ENCODE peak calls at places on chromosomes 2 and 18, in nine cellular contexts. Z, S, T, G, U, B, M, A and H are unnamed samples.
A peak's percentile ranks its signal among the peaks of the same experiment; 100 is the strongest.

GRCh38 chr2:237859533-237860272 is at the start of gene RAMP1:
- ATAC-seq in Z (no peak), S (peak; percentile 35), T (peak; percentile 47), G (peak; percentile 27), U (peak; percentile 40), B (peak; percentile 46), M (peak; percentile 53), A (no peak), H (peak; percentile 47)

GRCh38 chr2:64267699-64268098 is 123.5 kb upstream of the PELI1 start:
- ATAC-seq in Z (no peak), S (no peak), T (no peak), G (no peak), U (no peak), B (peak; percentile 53), M (no peak), A (no peak), H (peak; percentile 34)

GRCh38 chr2:224400174-224400810 is 1.6 kb downstream of the FAM124B start:
- ATAC-seq in Z (no peak), S (no peak), T (no peak), G (no peak), U (no peak), B (no peak), M (no peak), A (no peak), H (no peak)

GRCh38 chr2:65278450-65279030 is 50.9 kb downstream of the ACTR2 start:
- ATAC-seq in Z (no peak), S (peak; percentile 58), T (peak; percentile 62), G (no peak), U (peak; percentile 27), B (peak; percentile 38), M (no peak), A (no peak), H (no peak)

GRCh38 chr2:47079515-47080412 is 75.3 kb downstream of the STPG4 start:
- ATAC-seq in Z (no peak), S (peak; percentile 17), T (peak; percentile 46), G (peak; percentile 17), U (peak; percentile 57), B (peak; percentile 13), M (no peak), A (no peak), H (peak; percentile 24)

GRCh38 chr18:76823166-76823539 is 796 bp downstream of the ZNF236 start:
- ATAC-seq in Z (no peak), S (no peak), T (no peak), G (no peak), U (no peak), B (peak; percentile 3), M (no peak), A (no peak), H (no peak)

GRCh38 chr18:13808294-13809024 is 15.5 kb upstream of the MC5R start:
- ATAC-seq in Z (no peak), S (no peak), T (no peak), G (peak; percentile 22), U (no peak), B (no peak), M (no peak), A (no peak), H (no peak)

GRCh38 chr2:64202206-64202864 is 58.1 kb upstream of the PELI1 start:
- ATAC-seq in Z (no peak), S (peak; percentile 79), T (peak; percentile 63), G (peak; percentile 87), U (peak; percentile 61), B (peak; percentile 24), M (no peak), A (no peak), H (peak; percentile 51)

GRCh38 chr2:23522726-23523410 is 137.9 kb downstream of the KLHL29 start:
- ATAC-seq in Z (no peak), S (no peak), T (no peak), G (no peak), U (no peak), B (no peak), M (no peak), A (no peak), H (no peak)
- H3K4me1 ChIP-seq in Z (peaks cover 3% of the 10 kb centered on the region), S (peaks cover 27% of the 10 kb centered on the region), T (no peaks in the 10 kb centered on the region), G (no peaks in the 10 kb centered on the region), U (peaks cover 20% of the 10 kb centered on the region), B (no peaks in the 10 kb centered on the region), M (no peaks in the 10 kb centered on the region), A (peaks cover 12% of the 10 kb centered on the region), H (peaks cover 93% of the 10 kb centered on the region)

GRCh38 chr2:96320326-96321229 is 4.5 kb upstream of the ITPRIPL1 start:
- ATAC-seq in Z (no peak), S (no peak), T (no peak), G (no peak), U (no peak), B (no peak), M (no peak), A (no peak), H (no peak)
- H3K4me1 ChIP-seq in Z (peaks cover 51% of the 10 kb centered on the region), S (peaks cover 29% of the 10 kb centered on the region), T (no peaks in the 10 kb centered on the region), G (peaks cover 11% of the 10 kb centered on the region), U (no peaks in the 10 kb centered on the region), B (no peaks in the 10 kb centered on the region), M (no peaks in the 10 kb centered on the region), A (peaks cover 28% of the 10 kb centered on the region), H (peaks cover 29% of the 10 kb centered on the region)

DNA sequence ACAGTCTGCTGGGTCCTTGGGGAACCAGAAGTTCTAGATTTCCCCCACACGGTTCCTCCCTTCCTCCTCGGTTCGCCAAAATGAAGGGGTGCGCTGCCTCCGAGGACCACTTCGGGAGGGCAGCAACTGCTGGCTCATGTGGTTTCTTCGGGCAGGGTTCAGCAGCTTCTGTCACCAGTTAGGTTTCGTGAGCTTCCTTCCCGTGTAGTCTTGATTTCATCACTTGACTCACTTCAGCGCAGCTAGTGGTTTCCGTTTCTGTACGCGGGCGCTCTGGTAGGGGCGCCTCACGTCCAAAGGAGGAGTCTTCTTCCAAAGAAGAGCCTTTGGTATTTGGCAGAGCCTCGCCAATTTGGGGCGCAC is 454 bp upstream of the GALNT3 start:
- ATAC-seq in Z (peak; percentile 81), S (peak; percentile 31), T (peak; percentile 67), G (peak; percentile 70), U (peak; percentile 70), B (peak; percentile 76), M (peak; percentile 62), A (peak; percentile 86), H (peak; percentile 51)
- H3K4me1 ChIP-seq in Z (peaks cover 19% of the 10 kb centered on the region), S (peaks cover 17% of the 10 kb centered on the region), T (no peaks in the 10 kb centered on the region), G (peaks cover 8% of the 10 kb centered on the region), U (no peaks in the 10 kb centered on the region), B (no peaks in the 10 kb centered on the region), M (no peaks in the 10 kb centered on the region), A (peaks cover 8% of the 10 kb centered on the region), H (peaks cover 13% of the 10 kb centered on the region)

GRCh38 chr2:68465081-68465916 is 1.8 kb downstream of the FBXO48 start:
- ATAC-seq in Z (no peak), S (no peak), T (no peak), G (no peak), U (no peak), B (no peak), M (no peak), A (no peak), H (no peak)
- H3K4me1 ChIP-seq in Z (peaks cover 48% of the 10 kb centered on the region), S (peaks cover 21% of the 10 kb centered on the region), T (no peaks in the 10 kb centered on the region), G (peaks cover 20% of the 10 kb centered on the region), U (peaks cover 15% of the 10 kb centered on the region), B (peaks cover 3% of the 10 kb centered on the region), M (no peaks in the 10 kb centered on the region), A (peaks cover 26% of the 10 kb centered on the region), H (no peaks in the 10 kb centered on the region)

DNA sequence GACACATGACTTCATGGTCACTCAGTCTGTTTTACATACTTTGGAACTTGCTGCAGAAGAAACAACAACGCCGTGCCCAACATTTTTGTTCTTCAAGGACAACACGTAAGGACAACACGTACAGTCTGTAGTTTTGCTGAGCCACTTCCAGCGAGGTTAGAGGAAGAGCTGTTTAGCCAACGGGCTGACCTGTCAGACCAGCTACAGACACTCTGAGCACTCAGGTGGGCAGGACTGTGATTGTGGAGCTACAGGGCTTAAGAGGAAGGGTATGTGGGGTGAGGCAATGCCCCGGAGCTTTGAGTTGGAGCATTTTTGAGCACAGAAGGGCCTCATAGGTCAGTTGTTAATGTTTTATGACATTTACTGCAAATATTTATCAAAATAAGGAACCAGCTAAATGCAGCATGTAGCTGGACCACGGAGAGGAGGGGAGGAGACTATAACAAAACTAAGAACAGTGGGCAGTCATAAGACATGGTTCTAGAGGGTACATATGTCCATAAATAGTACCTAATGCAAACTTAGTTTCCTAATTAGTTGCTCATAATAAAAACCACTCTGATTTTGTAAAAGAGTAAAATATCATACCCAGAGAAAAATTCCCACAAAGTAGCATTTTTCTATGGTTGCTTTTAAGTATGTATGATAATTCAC is 26.3 kb upstream of the NPC1 start:
- ATAC-seq in Z (no peak), S (no peak), T (no peak), G (no peak), U (peak; percentile 93), B (no peak), M (no peak), A (no peak), H (no peak)
- H3K4me1 ChIP-seq in Z (no peaks in the 10 kb centered on the region), S (no peaks in the 10 kb centered on the region), T (no peaks in the 10 kb centered on the region), G (no peaks in the 10 kb centered on the region), U (peaks cover 4% of the 10 kb centered on the region), B (no peaks in the 10 kb centered on the region), M (no peaks in the 10 kb centered on the region), A (no peaks in the 10 kb centered on the region), H (no peaks in the 10 kb centered on the region)

DNA sequence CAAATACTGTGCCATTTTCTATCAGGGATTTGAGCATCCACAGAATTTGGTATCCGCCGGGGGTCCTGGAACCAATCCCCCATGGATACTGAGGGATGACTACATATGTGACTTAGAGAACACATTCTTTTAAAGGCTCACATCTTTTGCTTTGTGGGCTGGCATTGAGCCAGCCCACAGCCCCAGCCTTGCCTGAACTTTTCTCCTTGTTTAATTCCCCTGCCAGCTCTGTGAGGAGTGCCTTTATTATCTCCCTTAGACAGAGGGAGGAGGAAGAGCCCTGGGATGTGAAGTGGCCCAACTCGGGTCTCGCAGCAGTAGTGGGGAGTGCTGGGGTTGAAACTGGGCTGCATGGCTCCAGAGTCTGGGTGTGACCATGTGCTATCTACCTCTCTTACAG is 7.6 kb downstream of the TTC39C start:
- ATAC-seq in Z (no peak), S (no peak), T (no peak), G (no peak), U (no peak), B (no peak), M (no peak), A (no peak), H (no peak)
- H3K4me1 ChIP-seq in Z (peaks cover 98% of the 10 kb centered on the region), S (no peaks in the 10 kb centered on the region), T (no peaks in the 10 kb centered on the region), G (peaks cover 6% of the 10 kb centered on the region), U (peaks cover 32% of the 10 kb centered on the region), B (no peaks in the 10 kb centered on the region), M (no peaks in the 10 kb centered on the region), A (peaks cover 93% of the 10 kb centered on the region), H (no peaks in the 10 kb centered on the region)

DNA sequence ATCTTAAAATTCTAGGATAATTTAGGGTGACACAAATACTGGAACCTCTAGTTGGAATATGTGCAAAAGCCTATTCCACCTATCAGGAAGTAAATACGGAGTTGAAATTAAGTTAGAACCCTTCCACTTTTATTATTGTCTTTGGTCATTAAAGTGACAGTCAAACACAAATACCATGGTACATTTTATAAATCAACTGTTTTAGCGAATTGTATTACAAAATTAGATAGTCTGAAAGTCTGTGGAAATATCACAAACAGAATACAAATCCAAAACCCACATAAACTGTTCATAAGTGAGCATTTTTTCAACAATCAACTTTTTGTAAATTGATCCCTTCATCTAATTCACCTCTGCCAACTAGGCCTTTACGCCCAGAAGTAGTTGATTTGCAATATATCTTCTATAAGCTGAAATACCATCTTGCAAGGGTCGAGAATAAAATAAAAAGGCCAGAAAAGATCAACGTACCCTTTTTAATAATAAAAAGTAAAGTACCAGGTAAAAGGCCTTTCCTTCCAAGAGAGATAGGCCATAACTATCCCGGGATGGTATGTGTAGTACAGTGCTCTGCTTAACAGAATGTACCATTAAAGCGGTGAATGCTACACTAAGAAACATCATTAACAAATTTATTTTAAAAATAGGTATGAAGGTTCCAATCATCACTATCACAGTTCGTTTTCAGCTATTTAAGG is 1.3 kb downstream of the USP34 start:
- ATAC-seq in Z (no peak), S (no peak), T (no peak), G (no peak), U (no peak), B (no peak), M (no peak), A (no peak), H (no peak)
- H3K4me1 ChIP-seq in Z (peaks cover 42% of the 10 kb centered on the region), S (peaks cover 35% of the 10 kb centered on the region), T (no peaks in the 10 kb centered on the region), G (peaks cover 21% of the 10 kb centered on the region), U (peaks cover 41% of the 10 kb centered on the region), B (no peaks in the 10 kb centered on the region), M (no peaks in the 10 kb centered on the region), A (peaks cover 45% of the 10 kb centered on the region), H (peaks cover 5% of the 10 kb centered on the region)

GRCh38 chr2:26460613-26461031 is 17.3 kb downstream of the OTOF start:
- ATAC-seq in Z (no peak), S (no peak), T (no peak), G (no peak), U (no peak), B (no peak), M (no peak), A (no peak), H (no peak)
- H3K4me1 ChIP-seq in Z (no peaks in the 10 kb centered on the region), S (no peaks in the 10 kb centered on the region), T (no peaks in the 10 kb centered on the region), G (no peaks in the 10 kb centered on the region), U (peaks cover 10% of the 10 kb centered on the region), B (no peaks in the 10 kb centered on the region), M (no peaks in the 10 kb centered on the region), A (no peaks in the 10 kb centered on the region), H (no peaks in the 10 kb centered on the region)